ENCODE peak calls at places on chromosomes 13 and 19, in five cellular contexts. Z is heart left ventricle, D is tibial nerve, T is dorsolateral prefrontal cortex, W is upper lobe of right lung. R is an unnamed sample.

GRCh38 chr19:51821921-51822716 is 27.2 kb downstream of the FPR3 start:
- DNase-seq in Z (no peak), D (no peak), T (no peak), W (no peak), R (no peak)

GRCh38 chr13:67742478-67742877 is 512.3 kb upstream of the PCDH9 start:
- DNase-seq in Z (no peak), D (no peak), T (no peak), W (no peak), R (no peak)

GRCh38 chr19:18322318-18322758 is 538 bp downstream of the LSM4 start:
- DNase-seq in Z (peak; percentile 51), D (no peak), T (no peak), W (no peak), R (no peak)

GRCh38 chr19:44608391-44608821 is 5.0 kb upstream of the IGSF23 start:
- DNase-seq in Z (no peak), D (no peak), T (no peak), W (no peak), R (no peak)

GRCh38 chr13:99087130-99087953 is 109.5 kb upstream of the DOCK9 start:
- DNase-seq in Z (peak; percentile 92), D (peak; percentile 80), T (peak; percentile 94), W (peak; percentile 96), R (peak; percentile 51)

GRCh38 chr19:50952890-50953289 is at the start of gene KLK5:
- DNase-seq in Z (no peak), D (no peak), T (no peak), W (no peak), R (no peak)

GRCh38 chr19:3270908-3271307 is 46.4 kb downstream of the CELF5 start:
- DNase-seq in Z (no peak), D (no peak), T (peak; percentile 88), W (no peak), R (no peak)

GRCh38 chr13:76812206-76812882 is 73.9 kb downstream of the KCTD12 start:
- DNase-seq in Z (peak; percentile 65), D (peak; percentile 55), T (peak; percentile 56), W (no peak), R (peak; percentile 69)

GRCh38 chr13:100361504-100361903 is 227.1 kb downstream of the GGACT start:
- DNase-seq in Z (no peak), D (no peak), T (no peak), W (no peak), R (no peak)

GRCh38 chr13:113349491-113349890 is 14.4 kb downstream of the GRTP1 start:
- DNase-seq in Z (no peak), D (no peak), T (no peak), W (no peak), R (no peak)

GRCh38 chr19:44570984-44571684 is 41.7 kb upstream of the CEACAM20 start:
- DNase-seq in Z (peak; percentile 64), D (peak; percentile 16), T (no peak), W (no peak), R (peak; percentile 55)

GRCh38 chr13:50450279-50450678 is 393.2 kb downstream of the DLEU7 start:
- DNase-seq in Z (no peak), D (no peak), T (no peak), W (no peak), R (no peak)

GRCh38 chr19:4350111-4350510 is 6.7 kb downstream of the MPND start:
- DNase-seq in Z (no peak), D (no peak), T (no peak), W (no peak), R (no peak)

GRCh38 chr13:36758345-36758744 is 60.7 kb upstream of the RFXAP start:
- DNase-seq in Z (no peak), D (no peak), T (no peak), W (no peak), R (no peak)

GRCh38 chr19:51020988-51021651 is 1.6 kb upstream of the KLK10 start:
- DNase-seq in Z (no peak), D (no peak), T (no peak), W (no peak), R (no peak)

GRCh38 chr13:101149735-101150380 is 266.4 kb downstream of the NALCN start:
- DNase-seq in Z (no peak), D (no peak), T (no peak), W (no peak), R (peak; percentile 11)

GRCh38 chr13:32309812-32310706 is 5.1 kb downstream of the ZAR1L start:
- DNase-seq in Z (no peak), D (no peak), T (no peak), W (no peak), R (peak; percentile 39)

GRCh38 chr19:40682431-40682964 is 8.0 kb downstream of the NUMBL start:
- DNase-seq in Z (no peak), D (no peak), T (no peak), W (no peak), R (no peak)

GRCh38 chr13:62119739-62120700 is 704.4 kb upstream of the PCDH20 start:
- DNase-seq in Z (no peak), D (no peak), T (no peak), W (no peak), R (no peak)
- TF ChIP-seq CTCF in Z (peak; percentile 53), D (peak; percentile 26), T (peak; percentile 53), W (peak; percentile 41), R (peak; percentile 19)

GRCh38 chr19:15296841-15297415 is 35.4 kb downstream of the BRD4 start:
- DNase-seq in Z (no peak), D (no peak), T (no peak), W (peak; percentile 46), R (no peak)

GRCh38 chr19:15296353-15296752 is 36.0 kb downstream of the BRD4 start:
- DNase-seq in Z (peak; percentile 46), D (no peak), T (no peak), W (peak; percentile 47), R (no peak)

GRCh38 chr19:15298847-15299567 is 33.3 kb downstream of the BRD4 start:
- DNase-seq in Z (no peak), D (no peak), T (no peak), W (peak; percentile 58), R (no peak)

GRCh38 chr19:15299568-15300409 is 32.5 kb downstream of the BRD4 start:
- DNase-seq in Z (no peak), D (no peak), T (no peak), W (peak; percentile 47), R (no peak)

GRCh38 chr19:15297416-15298224 is 34.7 kb downstream of the BRD4 start:
- DNase-seq in Z (no peak), D (no peak), T (no peak), W (peak; percentile 22), R (peak; percentile 54)
- TF ChIP-seq CTCF in Z (no peak), D (no peak), T (no peak), W (no peak), R (peak; percentile 7)

GRCh38 chr13:42973581-42973980 is 18.5 kb downstream of the EPSTI1 start:
- DNase-seq in Z (no peak), D (no peak), T (no peak), W (no peak), R (no peak)
- TF ChIP-seq CTCF in Z (no peak), D (no peak), T (no peak), W (no peak), R (no peak)

GRCh38 chr19:936175-936546 is 10.3 kb downstream of the ARID3A start:
- DNase-seq in Z (no peak), D (no peak), T (no peak), W (no peak), R (no peak)

GRCh38 chr19:932647-933552 is 7.1 kb downstream of the ARID3A start:
- DNase-seq in Z (peak; percentile 79), D (peak; percentile 72), T (no peak), W (peak; percentile 77), R (peak; percentile 88)

GRCh38 chr19:934197-934840 is 8.5 kb downstream of the ARID3A start:
- DNase-seq in Z (no peak), D (no peak), T (no peak), W (no peak), R (no peak)

GRCh38 chr19:933553-933882 is 7.7 kb downstream of the ARID3A start:
- DNase-seq in Z (no peak), D (no peak), T (no peak), W (no peak), R (no peak)

GRCh38 chr19:934865-935422 is 9.1 kb downstream of the ARID3A start:
- DNase-seq in Z (peak; percentile 92), D (peak; percentile 58), T (peak; percentile 70), W (peak; percentile 97), R (no peak)
- TF ChIP-seq CTCF in Z (no peak), D (no peak), T (no peak), W (no peak), R (no peak)

DNA sequence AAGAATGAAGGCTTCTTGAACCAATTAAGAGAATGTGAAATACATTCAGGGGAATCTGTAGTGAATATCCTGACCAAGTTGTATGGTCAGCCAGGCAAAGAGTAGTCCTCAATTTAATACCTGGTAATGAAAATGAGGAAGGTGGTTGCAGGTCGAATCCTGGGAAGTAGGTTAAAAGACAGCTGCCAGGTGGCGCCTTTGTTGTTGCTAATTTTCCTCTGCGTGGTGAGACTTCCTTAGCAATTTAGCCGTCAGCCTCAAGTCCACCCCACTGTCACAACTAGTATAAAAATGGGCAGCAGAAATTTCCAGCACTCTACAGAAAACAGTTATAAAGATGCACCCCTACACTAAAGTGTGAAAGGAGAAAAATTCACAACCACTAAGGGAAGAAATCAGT is 235.7 kb downstream of the NHLRC3 start:
- DNase-seq in Z (no peak), D (no peak), T (no peak), W (no peak), R (no peak)
- TF ChIP-seq CTCF in Z (peak; percentile 43), D (no peak), T (no peak), W (peak; percentile 21), R (peak; percentile 20)

GRCh38 chr13:66716502-66716901 is 513.6 kb downstream of the PCDH9 start:
- DNase-seq in Z (no peak), D (no peak), T (no peak), W (no peak), R (no peak)
- TF ChIP-seq CTCF in Z (no peak), D (no peak), T (no peak), W (no peak), R (no peak)

DNA sequence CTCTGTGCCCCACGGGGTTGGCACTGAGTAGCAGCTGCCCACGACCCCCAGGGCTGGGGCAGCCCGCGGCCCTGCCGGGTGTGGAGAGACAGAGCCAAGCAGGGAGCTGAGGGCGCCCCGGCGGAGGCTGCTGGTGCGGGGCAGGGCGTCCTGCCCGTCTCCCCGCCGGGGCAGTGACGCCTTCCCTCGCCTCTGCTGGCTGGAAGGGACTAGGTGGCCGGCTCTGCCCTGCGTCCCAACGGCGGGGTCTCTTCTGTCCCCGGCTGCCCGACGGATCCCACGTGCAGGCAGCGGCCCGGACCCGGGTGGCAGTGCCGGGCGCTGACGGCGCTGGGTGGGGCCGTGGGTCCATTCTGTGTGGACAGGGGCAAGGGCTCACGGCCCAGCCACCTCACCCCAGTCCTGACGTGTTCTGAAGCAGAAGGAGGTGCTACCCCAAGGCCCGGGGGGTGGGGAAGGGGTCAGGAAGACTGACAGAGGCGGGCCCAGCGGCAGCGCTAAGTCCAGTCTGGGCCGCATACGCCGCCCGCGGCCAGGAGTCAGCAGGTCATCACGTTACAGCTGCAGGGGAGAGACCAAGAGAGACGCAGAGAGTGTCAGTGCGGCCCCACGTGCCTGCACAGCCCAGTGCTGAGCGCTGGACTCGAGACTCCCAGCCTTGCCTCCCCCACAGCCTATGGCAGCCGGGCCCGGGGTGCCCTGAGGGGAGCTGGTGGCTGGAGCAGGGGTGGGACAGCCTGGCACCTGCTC is 15.1 kb upstream of the PLPP2 start:
- DNase-seq in Z (no peak), D (no peak), T (no peak), W (peak; percentile 59), R (no peak)
- TF ChIP-seq CTCF in Z (no peak), D (no peak), T (no peak), W (no peak), R (no peak)